ENCODE peak calls at places on chromosomes 11 and 22, in ten cellular contexts. R, I, J, A, C, Q, V, D, G and E are unnamed samples.
A peak's percentile ranks its signal among the peaks of the same experiment; 100 is the strongest.

GRCh38 chr11:100753144-100753543 is 66.1 kb downstream of the ARHGAP42 start:
- DNase-seq in R (no peak), I (no peak), J (no peak), A (no peak), C (no peak), Q (peak; percentile 43), V (no peak), D (no peak), G (no peak), E (no peak)

GRCh38 chr11:78803995-78804394 is 229.3 kb upstream of the NARS2 start:
- DNase-seq in R (no peak), I (no peak), J (no peak), A (no peak), C (no peak), Q (no peak), V (no peak), D (no peak), G (no peak), E (no peak)

GRCh38 chr11:72807021-72807693 is 7.1 kb upstream of the ATG16L2 start:
- DNase-seq in R (no peak), I (no peak), J (no peak), A (no peak), C (no peak), Q (no peak), V (no peak), D (no peak), G (peak; percentile 53), E (peak; percentile 65)

GRCh38 chr11:68011046-68011943 is 1.2 kb downstream of the ALDH3B1 start:
- DNase-seq in R (no peak), I (no peak), J (no peak), A (no peak), C (no peak), Q (no peak), V (no peak), D (no peak), G (peak; percentile 23), E (peak; percentile 60)

GRCh38 chr22:39114157-39114511 is 17.1 kb downstream of the APOBEC3H start:
- DNase-seq in R (no peak), I (no peak), J (no peak), A (no peak), C (no peak), Q (no peak), V (no peak), D (no peak), G (no peak), E (no peak)

GRCh38 chr11:76253416-76253815 is 47.1 kb upstream of the WNT11 start:
- DNase-seq in R (no peak), I (no peak), J (no peak), A (no peak), C (no peak), Q (no peak), V (no peak), D (no peak), G (no peak), E (no peak)

GRCh38 chr11:6604081-6604626 is 580 bp downstream of the ILK start:
- DNase-seq in R (peak; percentile 37), I (peak; percentile 31), J (peak; percentile 30), A (peak; percentile 62), C (peak; percentile 48), Q (peak; percentile 79), V (peak; percentile 65), D (peak; percentile 43), G (peak; percentile 64), E (no peak)

GRCh38 chr11:2521081-2521480 is 76.3 kb downstream of the KCNQ1 start:
- DNase-seq in R (no peak), I (no peak), J (no peak), A (peak; percentile 22), C (no peak), Q (no peak), V (no peak), D (no peak), G (no peak), E (no peak)

GRCh38 chr11:65189191-65189590 is 7.5 kb downstream of the CAPN1 start:
- DNase-seq in R (no peak), I (peak; percentile 20), J (no peak), A (no peak), C (no peak), Q (no peak), V (no peak), D (no peak), G (no peak), E (no peak)

GRCh38 chr22:46104170-46104880 is 46.0 kb upstream of the PPARA start:
- DNase-seq in R (no peak), I (no peak), J (no peak), A (no peak), C (peak; percentile 88), Q (no peak), V (no peak), D (no peak), G (peak; percentile 61), E (no peak)

GRCh38 chr22:46105494-46106278 is 44.6 kb upstream of the PPARA start:
- DNase-seq in R (no peak), I (peak; percentile 88), J (no peak), A (peak; percentile 85), C (no peak), Q (peak; percentile 76), V (no peak), D (no peak), G (peak; percentile 93), E (no peak)

GRCh38 chr22:46106279-46107022 is 43.9 kb upstream of the PPARA start:
- DNase-seq in R (no peak), I (no peak), J (no peak), A (no peak), C (peak; percentile 46), Q (no peak), V (no peak), D (no peak), G (no peak), E (no peak)

GRCh38 chr22:46103664-46104063 is 46.7 kb upstream of the PPARA start:
- DNase-seq in R (no peak), I (no peak), J (no peak), A (no peak), C (no peak), Q (no peak), V (no peak), D (no peak), G (no peak), E (no peak)

GRCh38 chr22:46104881-46105493 is 45.3 kb upstream of the PPARA start:
- DNase-seq in R (no peak), I (no peak), J (no peak), A (no peak), C (no peak), Q (no peak), V (no peak), D (no peak), G (peak; percentile 59), E (no peak)
- H3K4me1 ChIP-seq in R (no peaks in the 10 kb centered on the region), I (peaks cover 47% of the 10 kb centered on the region), J (no peaks in the 10 kb centered on the region), A (peaks cover 23% of the 10 kb centered on the region), C (peaks cover 83% of the 10 kb centered on the region), Q (peaks cover 21% of the 10 kb centered on the region), V (no peaks in the 10 kb centered on the region), D (no peaks in the 10 kb centered on the region), G (peaks cover 62% of the 10 kb centered on the region), E (peaks cover 78% of the 10 kb centered on the region)

GRCh38 chr22:48238966-48239365 is 1476.5 kb downstream of the TBC1D22A start:
- DNase-seq in R (no peak), I (no peak), J (no peak), A (no peak), C (no peak), Q (no peak), V (no peak), D (no peak), G (no peak), E (no peak)
- H3K9me3 ChIP-seq in R (no peaks in the 10 kb centered on the region), I (no peaks in the 10 kb centered on the region), J (no peaks in the 10 kb centered on the region), A (peaks cover 3% of the 10 kb centered on the region), C (no peaks in the 10 kb centered on the region), Q (no peaks in the 10 kb centered on the region), V (no peaks in the 10 kb centered on the region), D (peaks cover 5% of the 10 kb centered on the region), G (no peaks in the 10 kb centered on the region), E (no peaks in the 10 kb centered on the region)

DNA sequence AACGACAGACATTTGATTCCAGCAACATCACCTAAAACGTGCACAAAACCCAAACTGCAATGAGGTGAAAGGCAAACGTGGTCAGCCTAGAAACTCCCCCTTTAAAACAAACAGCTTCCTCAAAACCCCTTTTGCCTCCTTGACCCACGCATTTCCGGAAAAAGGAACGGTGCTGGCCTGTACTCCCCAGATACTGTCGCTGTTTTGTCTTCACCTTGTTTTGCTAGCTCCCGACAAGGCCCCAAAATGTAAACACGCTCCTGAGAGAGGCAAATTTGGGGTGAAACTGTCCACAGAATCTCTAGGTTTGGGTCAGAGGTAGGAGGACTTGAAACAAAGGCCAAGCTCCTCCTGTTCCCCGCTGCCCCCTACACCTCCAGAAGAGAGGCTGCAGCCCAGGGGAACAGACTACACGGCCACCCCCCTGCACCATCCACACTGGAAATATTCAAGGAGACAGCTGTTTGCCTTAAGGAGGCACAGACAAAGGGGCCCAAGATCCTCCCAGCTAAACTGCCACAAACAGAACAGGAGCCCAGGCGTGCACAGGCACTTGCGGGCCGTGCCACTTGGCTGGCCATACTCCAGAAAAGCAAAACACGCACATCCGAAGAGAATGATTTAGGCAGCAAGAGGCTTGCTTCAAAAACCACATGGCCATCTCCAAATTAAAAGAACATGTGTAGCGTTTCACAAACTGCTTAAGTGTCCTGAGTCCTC is 160.6 kb upstream of the GRK3 start:
- DNase-seq in R (no peak), I (no peak), J (no peak), A (no peak), C (no peak), Q (peak; percentile 37), V (no peak), D (no peak), G (peak; percentile 32), E (no peak)
- H3K27ac ChIP-seq in R (peak overlapping the region; percentile 52), I (peak overlapping the region; percentile 79), J (no peak overlapping the region), A (peak overlapping the region; percentile 87), C (peak overlapping the region; percentile 94), Q (peak overlapping the region; percentile 61), V (no peak overlapping the region), D (no peak overlapping the region), G (peak overlapping the region; percentile 74), E (peak overlapping the region; percentile 66)

GRCh38 chr11:86695391-86695790 is 23.0 kb upstream of the ME3 start:
- DNase-seq in R (no peak), I (no peak), J (no peak), A (no peak), C (no peak), Q (no peak), V (no peak), D (no peak), G (peak; percentile 53), E (no peak)

GRCh38 chr11:86693501-86693900 is 21.1 kb upstream of the ME3 start:
- DNase-seq in R (no peak), I (no peak), J (no peak), A (no peak), C (no peak), Q (no peak), V (no peak), D (no peak), G (no peak), E (no peak)

GRCh38 chr11:86696004-86696403 is 23.6 kb upstream of the ME3 start:
- DNase-seq in R (no peak), I (no peak), J (no peak), A (no peak), C (peak; percentile 27), Q (peak; percentile 44), V (no peak), D (no peak), G (peak; percentile 98), E (no peak)

GRCh38 chr11:86692746-86693145 is 20.3 kb upstream of the ME3 start:
- DNase-seq in R (no peak), I (no peak), J (no peak), A (no peak), C (no peak), Q (no peak), V (no peak), D (no peak), G (no peak), E (no peak)

DNA sequence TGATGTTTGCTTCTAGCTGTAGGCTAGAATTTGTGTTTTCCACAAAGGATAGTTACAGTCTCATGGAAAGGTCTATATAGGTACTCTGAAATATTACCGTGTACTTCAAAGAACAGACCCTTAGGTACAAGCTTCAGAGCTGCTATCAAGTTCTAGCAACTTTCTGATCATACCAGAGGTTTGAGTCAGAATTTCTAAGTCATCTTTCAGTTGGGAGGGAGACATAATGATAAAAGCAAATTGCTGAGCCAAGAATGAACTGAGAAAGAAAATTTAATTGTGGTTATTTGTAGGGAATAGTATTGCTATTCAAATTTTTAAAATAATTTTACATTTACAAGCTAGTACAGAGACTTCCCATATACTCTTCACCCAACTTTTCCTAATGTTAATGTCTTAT is 19.9 kb upstream of the ME3 start:
- DNase-seq in R (no peak), I (no peak), J (no peak), A (no peak), C (no peak), Q (no peak), V (no peak), D (no peak), G (peak; percentile 74), E (no peak)
- H3K4me1 ChIP-seq in R (no peaks in the 10 kb centered on the region), I (peaks cover 49% of the 10 kb centered on the region), J (no peaks in the 10 kb centered on the region), A (no peaks in the 10 kb centered on the region), C (peaks cover 25% of the 10 kb centered on the region), Q (no peaks in the 10 kb centered on the region), V (no peaks in the 10 kb centered on the region), D (peaks cover 11% of the 10 kb centered on the region), G (peaks cover 27% of the 10 kb centered on the region), E (peaks cover 15% of the 10 kb centered on the region)